ENCODE peak calls at places on chromosomes 16 and 17, in seven cellular contexts. One of them, this sample, is unnamed.

GRCh38 chr17:48031966-48032365 is 5.6 kb downstream of the COPZ2 start:
- DNase-seq in HT-29: no peak
- DNase-seq in fibroblast of lung: no peak
- DNase-seq in mucosa of gallbladder: no peak
- DNase-seq in stimulated activated CD4-positive, alpha-beta T cell treated with anti-CD3 and anti-CD28 coated beads, Interleukin-4, amount 100 ng/mL, for 48 hours: no peak
- DNase-seq in effector memory CD8-positive, alpha-beta T cell: no peak
- DNase-seq in left ventricle myocardium superior: no peak
- DNase-seq in this sample: no peak

GRCh38 chr17:72587156-72587555 is 466.3 kb downstream of the SOX9 start:
- DNase-seq in left ventricle myocardium superior: no peak
- DNase-seq in stimulated activated CD4-positive, alpha-beta T cell treated with anti-CD3 and anti-CD28 coated beads, Interleukin-4, amount 100 ng/mL, for 48 hours: no peak
- DNase-seq in mucosa of gallbladder: no peak
- DNase-seq in HT-29: no peak
- DNase-seq in fibroblast of lung: no peak
- DNase-seq in effector memory CD8-positive, alpha-beta T cell: no peak
- DNase-seq in this sample: no peak

GRCh38 chr16:58094791-58095574 is 34.2 kb downstream of the CFAP20 start:
- DNase-seq in fibroblast of lung: no peak
- DNase-seq in stimulated activated CD4-positive, alpha-beta T cell treated with anti-CD3 and anti-CD28 coated beads, Interleukin-4, amount 100 ng/mL, for 48 hours: no peak
- DNase-seq in left ventricle myocardium superior: no peak
- DNase-seq in mucosa of gallbladder: no peak
- DNase-seq in HT-29: no peak
- DNase-seq in effector memory CD8-positive, alpha-beta T cell: no peak
- DNase-seq in this sample: peak; percentile 69

GRCh38 chr16:13779676-13780075 is 140.3 kb upstream of the ERCC4 start:
- DNase-seq in effector memory CD8-positive, alpha-beta T cell: no peak
- DNase-seq in stimulated activated CD4-positive, alpha-beta T cell treated with anti-CD3 and anti-CD28 coated beads, Interleukin-4, amount 100 ng/mL, for 48 hours: no peak
- DNase-seq in fibroblast of lung: no peak
- DNase-seq in left ventricle myocardium superior: no peak
- DNase-seq in mucosa of gallbladder: no peak
- DNase-seq in HT-29: no peak
- DNase-seq in this sample: no peak

GRCh38 chr16:69444873-69445517 is 20.6 kb downstream of the CYB5B start:
- DNase-seq in mucosa of gallbladder: no peak
- DNase-seq in fibroblast of lung: peak; percentile 73
- DNase-seq in stimulated activated CD4-positive, alpha-beta T cell treated with anti-CD3 and anti-CD28 coated beads, Interleukin-4, amount 100 ng/mL, for 48 hours: no peak
- DNase-seq in HT-29: no peak
- DNase-seq in left ventricle myocardium superior: no peak
- DNase-seq in effector memory CD8-positive, alpha-beta T cell: no peak
- DNase-seq in this sample: no peak

GRCh38 chr17:60315650-60316049 is 76.3 kb downstream of the USP32 start:
- DNase-seq in fibroblast of lung: no peak
- DNase-seq in mucosa of gallbladder: no peak
- DNase-seq in HT-29: no peak
- DNase-seq in effector memory CD8-positive, alpha-beta T cell: no peak
- DNase-seq in stimulated activated CD4-positive, alpha-beta T cell treated with anti-CD3 and anti-CD28 coated beads, Interleukin-4, amount 100 ng/mL, for 48 hours: no peak
- DNase-seq in left ventricle myocardium superior: no peak
- DNase-seq in this sample: no peak

GRCh38 chr17:28325221-28325620 is 6.2 kb downstream of the TMEM97 start:
- DNase-seq in stimulated activated CD4-positive, alpha-beta T cell treated with anti-CD3 and anti-CD28 coated beads, Interleukin-4, amount 100 ng/mL, for 48 hours: no peak
- DNase-seq in HT-29: no peak
- DNase-seq in mucosa of gallbladder: no peak
- DNase-seq in effector memory CD8-positive, alpha-beta T cell: no peak
- DNase-seq in fibroblast of lung: no peak
- DNase-seq in left ventricle myocardium superior: no peak
- DNase-seq in this sample: no peak

GRCh38 chr17:61398721-61399130 is 917 bp upstream of the TBX2 start:
- DNase-seq in HT-29: no peak
- DNase-seq in stimulated activated CD4-positive, alpha-beta T cell treated with anti-CD3 and anti-CD28 coated beads, Interleukin-4, amount 100 ng/mL, for 48 hours: no peak
- DNase-seq in fibroblast of lung: peak; percentile 44
- DNase-seq in effector memory CD8-positive, alpha-beta T cell: no peak
- DNase-seq in mucosa of gallbladder: no peak
- DNase-seq in left ventricle myocardium superior: peak; percentile 30
- DNase-seq in this sample: no peak

GRCh38 chr17:67128700-67129099 is 84.3 kb downstream of the CACNG1 start:
- DNase-seq in effector memory CD8-positive, alpha-beta T cell: no peak
- DNase-seq in fibroblast of lung: no peak
- DNase-seq in HT-29: no peak
- DNase-seq in left ventricle myocardium superior: no peak
- DNase-seq in stimulated activated CD4-positive, alpha-beta T cell treated with anti-CD3 and anti-CD28 coated beads, Interleukin-4, amount 100 ng/mL, for 48 hours: no peak
- DNase-seq in mucosa of gallbladder: no peak
- DNase-seq in this sample: no peak

This sample was measured in chondrocyte.